ENCODE peak calls at places on chromosomes 6 and 20, in nine cellular contexts. S is A673; B is cardiac fibroblast; U is CD8-positive, alpha-beta T cell; P is pancreas; H is endothelial cell; Y is RWPE1; F is uterus; I is fibroblast of pulmonary artery. N is an unnamed sample.

GRCh38 chr6:43796910-43797890 is 27.2 kb downstream of the VEGFA start:
- DNase-seq in S (no peak), B (no peak), U (no peak), P (no peak), H (no peak), Y (no peak), F (no peak), I (no peak), N (no peak)

GRCh38 chr6:158379336-158379735 is 67.1 kb downstream of the TULP4 start:
- DNase-seq in S (no peak), B (no peak), U (no peak), P (no peak), H (no peak), Y (no peak), F (no peak), I (no peak), N (peak; percentile 76)

GRCh38 chr6:130945401-130945919 is 117.6 kb downstream of the EPB41L2 start:
- DNase-seq in S (no peak), B (peak; percentile 81), U (no peak), P (no peak), H (no peak), Y (no peak), F (no peak), I (peak; percentile 84), N (peak; percentile 13)

GRCh38 chr20:33561981-33562601 is 72.2 kb downstream of the CBFA2T2 start:
- DNase-seq in S (peak; percentile 75), B (peak; percentile 92), U (no peak), P (peak; percentile 81), H (no peak), Y (peak; percentile 85), F (peak; percentile 86), I (peak; percentile 95), N (peak; percentile 94)

GRCh38 chr6:14430218-14430617 is 312.6 kb downstream of the CD83 start:
- DNase-seq in S (no peak), B (no peak), U (no peak), P (no peak), H (no peak), Y (no peak), F (no peak), I (no peak), N (no peak)

GRCh38 chr6:144661101-144661806 is 376.1 kb downstream of the UTRN start:
- DNase-seq in S (peak; percentile 60), B (no peak), U (no peak), P (no peak), H (no peak), Y (no peak), F (no peak), I (no peak), N (peak; percentile 30)

GRCh38 chr6:13331516-13332348 is 3.4 kb upstream of the TBC1D7 start:
- DNase-seq in S (peak; percentile 44), B (peak; percentile 58), U (no peak), P (no peak), H (no peak), Y (no peak), F (no peak), I (peak; percentile 58), N (peak; percentile 50)

GRCh38 chr6:53151676-53152075 is 3.0 kb upstream of the GCM1 start:
- DNase-seq in S (peak; percentile 40), B (no peak), U (no peak), P (no peak), H (peak; percentile 46), Y (no peak), F (no peak), I (no peak), N (no peak)

GRCh38 chr6:99614430-99615161 is 8.0 kb downstream of the PRDM13 start:
- DNase-seq in S (peak; percentile 68), B (no peak), U (no peak), P (no peak), H (no peak), Y (no peak), F (no peak), I (no peak), N (no peak)

GRCh38 chr20:43953919-43954617 is 39.4 kb downstream of the TOX2 start:
- DNase-seq in S (peak; percentile 51), B (peak; percentile 36), U (no peak), P (no peak), H (no peak), Y (no peak), F (no peak), I (no peak), N (no peak)

GRCh38 chr20:8527998-8528397 is 395.9 kb downstream of the PLCB1 start:
- DNase-seq in S (no peak), B (peak; percentile 93), U (no peak), P (no peak), H (no peak), Y (no peak), F (no peak), I (peak; percentile 88), N (peak; percentile 44)

DNA sequence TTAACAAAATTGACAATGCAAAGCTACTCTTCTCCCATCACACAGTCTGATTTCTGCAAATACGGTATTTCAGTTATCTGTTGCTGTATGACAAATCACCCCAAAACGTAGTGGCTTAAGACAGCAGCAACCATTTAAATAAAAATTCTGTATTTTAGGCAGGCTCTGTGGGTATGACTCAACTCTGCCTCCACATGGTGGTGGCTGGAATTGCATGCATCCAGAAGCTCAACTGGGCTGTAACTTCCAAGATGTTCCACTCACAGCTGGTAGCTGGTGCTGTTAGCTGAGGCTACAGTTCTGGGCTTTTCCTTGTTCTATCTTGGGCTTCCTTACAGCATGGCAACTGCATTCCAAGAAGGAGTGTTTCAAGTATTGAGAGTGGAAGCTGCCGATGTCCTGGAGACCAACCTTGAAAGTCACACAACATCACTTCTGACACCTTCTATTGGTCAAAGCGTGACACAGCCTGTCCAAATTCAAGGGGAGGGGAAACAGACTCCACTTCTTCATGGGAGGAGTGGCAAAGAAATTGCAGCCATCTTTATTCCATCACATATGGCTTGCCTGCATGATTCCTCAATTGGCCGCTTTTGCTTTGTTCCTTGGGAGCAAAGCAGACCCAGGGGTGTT is 39.7 kb upstream of the TULP1 start:
- DNase-seq in S (peak; percentile 37), B (peak; percentile 70), U (peak; percentile 52), P (peak; percentile 50), H (peak; percentile 57), Y (no peak), F (no peak), I (peak; percentile 63), N (peak; percentile 48)
- TF ChIP-seq CTCF in S (peak; percentile 90), B (peak; percentile 94), U (peak; percentile 95), P (peak; percentile 52), H (peak; percentile 96), Y (peak; percentile 56), F (no peak), I (peak; percentile 92), N (peak; percentile 85)

GRCh38 chr6:93392797-93393196 is 26.6 kb downstream of the EPHA7 start:
- DNase-seq in S (no peak), B (no peak), U (no peak), P (no peak), H (no peak), Y (no peak), F (no peak), I (no peak), N (no peak)
- TF ChIP-seq CTCF in S (no peak), B (no peak), U (no peak), P (no peak), H (no peak), Y (no peak), F (no peak), I (no peak), N (no peak)

DNA sequence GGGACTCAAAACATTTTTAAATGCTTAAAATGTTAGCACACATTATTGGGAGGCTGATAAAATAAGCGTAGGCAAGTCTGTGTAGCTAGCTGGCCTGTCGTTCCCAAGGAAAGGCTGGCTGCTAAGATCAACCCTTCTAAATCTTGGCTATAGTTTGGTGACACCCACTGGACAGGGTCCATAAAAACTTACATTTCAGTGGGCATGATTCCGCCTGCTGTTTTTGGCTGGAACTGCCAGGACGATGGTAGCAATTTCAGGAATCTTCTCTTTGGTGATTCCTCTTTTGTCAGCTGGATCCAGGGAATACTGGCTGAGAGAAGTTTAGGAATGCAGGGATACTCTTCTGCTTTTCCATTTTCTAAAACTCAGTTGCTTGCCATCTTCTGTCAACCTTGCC is 162.2 kb downstream of the NKAIN2 start:
- DNase-seq in S (peak; percentile 34), B (no peak), U (no peak), P (no peak), H (peak; percentile 53), Y (peak; percentile 34), F (no peak), I (peak; percentile 2), N (peak; percentile 42)
- TF ChIP-seq CTCF in S (peak; percentile 44), B (no peak), U (no peak), P (no peak), H (peak; percentile 65), Y (no peak), F (no peak), I (peak; percentile 5), N (peak; percentile 34)

GRCh38 chr6:124859366-124859765 is 102.9 kb upstream of the RNF217 start:
- DNase-seq in S (no peak), B (no peak), U (no peak), P (no peak), H (no peak), Y (no peak), F (no peak), I (no peak), N (no peak)

GRCh38 chr6:124858564-124858963 is 103.7 kb upstream of the RNF217 start:
- DNase-seq in S (peak; percentile 31), B (no peak), U (no peak), P (no peak), H (no peak), Y (no peak), F (no peak), I (no peak), N (no peak)

GRCh38 chr6:124857746-124858145 is 104.5 kb upstream of the RNF217 start:
- DNase-seq in S (no peak), B (no peak), U (no peak), P (no peak), H (no peak), Y (no peak), F (no peak), I (no peak), N (no peak)

DNA sequence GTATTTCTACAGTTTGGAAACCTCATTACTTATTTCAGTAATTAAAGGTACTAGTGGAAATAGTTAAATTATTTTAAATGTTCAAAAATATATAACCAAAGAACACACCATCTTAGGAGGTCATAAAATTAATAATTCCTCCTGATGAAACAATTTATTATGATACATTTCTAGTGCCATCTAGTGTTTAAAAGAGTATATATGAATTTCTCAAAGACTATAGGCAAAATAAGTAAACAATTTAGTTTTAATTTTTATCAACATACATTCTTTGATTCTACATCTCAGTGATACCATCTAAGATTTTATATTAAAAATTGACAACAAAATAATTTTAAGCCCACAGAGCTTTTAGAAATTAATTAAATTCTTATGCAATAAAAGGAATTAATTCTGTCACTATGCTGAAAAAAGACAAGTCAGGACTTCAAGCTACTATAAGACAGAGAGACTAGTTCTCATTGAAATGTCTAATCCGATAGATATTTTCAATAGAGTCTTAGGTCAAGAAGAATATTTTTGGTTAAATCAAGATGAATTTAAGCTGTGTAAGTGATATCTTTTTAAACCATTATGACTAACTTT is 107.8 kb upstream of the RNF217 start:
- DNase-seq in S (peak; percentile 38), B (peak; percentile 18), U (no peak), P (no peak), H (no peak), Y (peak; percentile 18), F (no peak), I (peak; percentile 13), N (peak; percentile 35)
- TF ChIP-seq CTCF in S (peak; percentile 62), B (peak; percentile 28), U (no peak), P (no peak), H (peak; percentile 12), Y (peak; percentile 37), F (no peak), I (peak; percentile 25), N (no peak)

GRCh38 chr6:39239527-39240154 is 10.4 kb upstream of the KCNK5 start:
- DNase-seq in S (no peak), B (no peak), U (no peak), P (no peak), H (no peak), Y (no peak), F (no peak), I (no peak), N (no peak)
- TF ChIP-seq CTCF in S (no peak), B (no peak), U (no peak), P (no peak), H (no peak), Y (no peak), F (no peak), I (no peak), N (no peak)

N was measured in bronchial epithelial cell.